ENCODE peak calls at places on chromosomes 3 and 15, in eight cellular contexts. One of them, this sample, is unnamed.

GRCh38 chr3:83226751-83227150 is 1465.3 kb upstream of the GBE1 start:
- DNase-seq in stimulated activated CD4-positive, alpha-beta T cell treated with anti-CD3 and anti-CD28 coated beads, Interleukin-1b, Interleukin-23, amount 100 ng/mL, for 48 hours: no peak
- DNase-seq in esophagus squamous epithelium: no peak
- DNase-seq in endodermal cell: no peak
- DNase-seq in hippocampal formation: no peak
- DNase-seq in GM12892: no peak
- DNase-seq in G401: no peak
- DNase-seq in neural progenitor cell: no peak
- DNase-seq in this sample: no peak

GRCh38 chr3:13103416-13104058 is 30.3 kb upstream of the IQSEC1 start:
- DNase-seq in stimulated activated CD4-positive, alpha-beta T cell treated with anti-CD3 and anti-CD28 coated beads, Interleukin-1b, Interleukin-23, amount 100 ng/mL, for 48 hours: no peak
- DNase-seq in esophagus squamous epithelium: no peak
- DNase-seq in endodermal cell: no peak
- DNase-seq in hippocampal formation: no peak
- DNase-seq in GM12892: no peak
- DNase-seq in G401: no peak
- DNase-seq in neural progenitor cell: no peak
- DNase-seq in this sample: no peak

GRCh38 chr3:59192473-59192872 is 142.6 kb upstream of the CFAP20DC start:
- DNase-seq in stimulated activated CD4-positive, alpha-beta T cell treated with anti-CD3 and anti-CD28 coated beads, Interleukin-1b, Interleukin-23, amount 100 ng/mL, for 48 hours: no peak
- DNase-seq in esophagus squamous epithelium: no peak
- DNase-seq in endodermal cell: no peak
- DNase-seq in hippocampal formation: no peak
- DNase-seq in GM12892: no peak
- DNase-seq in G401: no peak
- DNase-seq in neural progenitor cell: no peak
- DNase-seq in this sample: no peak

GRCh38 chr15:60534546-60534945 is 55.6 kb upstream of the ICE2 start:
- DNase-seq in stimulated activated CD4-positive, alpha-beta T cell treated with anti-CD3 and anti-CD28 coated beads, Interleukin-1b, Interleukin-23, amount 100 ng/mL, for 48 hours: no peak
- DNase-seq in esophagus squamous epithelium: no peak
- DNase-seq in endodermal cell: no peak
- DNase-seq in hippocampal formation: no peak
- DNase-seq in GM12892: no peak
- DNase-seq in G401: no peak
- DNase-seq in neural progenitor cell: no peak
- DNase-seq in this sample: no peak

GRCh38 chr3:159877924-159878323 is 110.7 kb upstream of the IL12A start:
- DNase-seq in stimulated activated CD4-positive, alpha-beta T cell treated with anti-CD3 and anti-CD28 coated beads, Interleukin-1b, Interleukin-23, amount 100 ng/mL, for 48 hours: no peak
- DNase-seq in esophagus squamous epithelium: no peak
- DNase-seq in endodermal cell: no peak
- DNase-seq in hippocampal formation: no peak
- DNase-seq in GM12892: no peak
- DNase-seq in G401: no peak
- DNase-seq in neural progenitor cell: no peak
- DNase-seq in this sample: no peak

GRCh38 chr3:112357888-112358287 is 24.9 kb downstream of the CD200 start:
- DNase-seq in stimulated activated CD4-positive, alpha-beta T cell treated with anti-CD3 and anti-CD28 coated beads, Interleukin-1b, Interleukin-23, amount 100 ng/mL, for 48 hours: peak; percentile 40
- DNase-seq in esophagus squamous epithelium: no peak
- DNase-seq in endodermal cell: no peak
- DNase-seq in hippocampal formation: no peak
- DNase-seq in GM12892: no peak
- DNase-seq in G401: no peak
- DNase-seq in neural progenitor cell: no peak
- DNase-seq in this sample: no peak

GRCh38 chr3:141486416-141486734 is 452 bp upstream of the RASA2 start:
- DNase-seq in stimulated activated CD4-positive, alpha-beta T cell treated with anti-CD3 and anti-CD28 coated beads, Interleukin-1b, Interleukin-23, amount 100 ng/mL, for 48 hours: no peak
- DNase-seq in esophagus squamous epithelium: no peak
- DNase-seq in endodermal cell: no peak
- DNase-seq in hippocampal formation: no peak
- DNase-seq in GM12892: no peak
- DNase-seq in G401: no peak
- DNase-seq in neural progenitor cell: no peak
- DNase-seq in this sample: no peak

GRCh38 chr3:128482857-128483656 is 9.9 kb downstream of the GATA2 start:
- DNase-seq in stimulated activated CD4-positive, alpha-beta T cell treated with anti-CD3 and anti-CD28 coated beads, Interleukin-1b, Interleukin-23, amount 100 ng/mL, for 48 hours: no peak
- DNase-seq in esophagus squamous epithelium: no peak
- DNase-seq in endodermal cell: peak; percentile 68
- DNase-seq in hippocampal formation: no peak
- DNase-seq in GM12892: no peak
- DNase-seq in G401: no peak
- DNase-seq in neural progenitor cell: peak; percentile 71
- DNase-seq in this sample: no peak

GRCh38 chr3:17638351-17638750 is 104.1 kb downstream of the TBC1D5 start:
- DNase-seq in stimulated activated CD4-positive, alpha-beta T cell treated with anti-CD3 and anti-CD28 coated beads, Interleukin-1b, Interleukin-23, amount 100 ng/mL, for 48 hours: no peak
- DNase-seq in esophagus squamous epithelium: no peak
- DNase-seq in endodermal cell: no peak
- DNase-seq in hippocampal formation: no peak
- DNase-seq in GM12892: no peak
- DNase-seq in G401: no peak
- DNase-seq in neural progenitor cell: no peak
- DNase-seq in this sample: no peak

GRCh38 chr3:9916346-9916733 is 558 bp upstream of the IL17RC start:
- DNase-seq in stimulated activated CD4-positive, alpha-beta T cell treated with anti-CD3 and anti-CD28 coated beads, Interleukin-1b, Interleukin-23, amount 100 ng/mL, for 48 hours: no peak
- DNase-seq in esophagus squamous epithelium: no peak
- DNase-seq in endodermal cell: no peak
- DNase-seq in hippocampal formation: no peak
- DNase-seq in GM12892: no peak
- DNase-seq in G401: peak; percentile 36
- DNase-seq in neural progenitor cell: peak; percentile 15
- DNase-seq in this sample: no peak

GRCh38 chr3:53705024-53705750 is 141.0 kb downstream of the CHDH start:
- DNase-seq in stimulated activated CD4-positive, alpha-beta T cell treated with anti-CD3 and anti-CD28 coated beads, Interleukin-1b, Interleukin-23, amount 100 ng/mL, for 48 hours: no peak
- DNase-seq in esophagus squamous epithelium: no peak
- DNase-seq in endodermal cell: peak; percentile 65
- DNase-seq in hippocampal formation: no peak
- DNase-seq in GM12892: no peak
- DNase-seq in G401: no peak
- DNase-seq in neural progenitor cell: no peak
- DNase-seq in this sample: no peak

GRCh38 chr3:156716105-156716862 is 41.9 kb downstream of the TIPARP start:
- DNase-seq in stimulated activated CD4-positive, alpha-beta T cell treated with anti-CD3 and anti-CD28 coated beads, Interleukin-1b, Interleukin-23, amount 100 ng/mL, for 48 hours: no peak
- DNase-seq in esophagus squamous epithelium: no peak
- DNase-seq in endodermal cell: no peak
- DNase-seq in hippocampal formation: no peak
- DNase-seq in GM12892: no peak
- DNase-seq in G401: no peak
- DNase-seq in neural progenitor cell: no peak
- DNase-seq in this sample: no peak

GRCh38 chr15:77243716-77244401 is 172.9 kb upstream of the TSPAN3 start:
- DNase-seq in stimulated activated CD4-positive, alpha-beta T cell treated with anti-CD3 and anti-CD28 coated beads, Interleukin-1b, Interleukin-23, amount 100 ng/mL, for 48 hours: no peak
- DNase-seq in esophagus squamous epithelium: no peak
- DNase-seq in endodermal cell: no peak
- DNase-seq in hippocampal formation: no peak
- DNase-seq in GM12892: no peak
- DNase-seq in G401: no peak
- DNase-seq in neural progenitor cell: no peak
- DNase-seq in this sample: no peak

GRCh38 chr15:101368086-101368780 is 73.2 kb upstream of the SNRPA1 start:
- DNase-seq in stimulated activated CD4-positive, alpha-beta T cell treated with anti-CD3 and anti-CD28 coated beads, Interleukin-1b, Interleukin-23, amount 100 ng/mL, for 48 hours: no peak
- DNase-seq in esophagus squamous epithelium: no peak
- DNase-seq in endodermal cell: no peak
- DNase-seq in hippocampal formation: no peak
- DNase-seq in GM12892: no peak
- DNase-seq in G401: no peak
- DNase-seq in neural progenitor cell: no peak
- DNase-seq in this sample: no peak

GRCh38 chr3:58206406-58207011 is 4.3 kb downstream of the DNASE1L3 start:
- DNase-seq in stimulated activated CD4-positive, alpha-beta T cell treated with anti-CD3 and anti-CD28 coated beads, Interleukin-1b, Interleukin-23, amount 100 ng/mL, for 48 hours: peak; percentile 55
- DNase-seq in esophagus squamous epithelium: no peak
- DNase-seq in endodermal cell: peak; percentile 33
- DNase-seq in hippocampal formation: no peak
- DNase-seq in GM12892: no peak
- DNase-seq in G401: no peak
- DNase-seq in neural progenitor cell: no peak
- DNase-seq in this sample: no peak

GRCh38 chr3:187661267-187661666 is 8.9 kb downstream of the SST start:
- DNase-seq in stimulated activated CD4-positive, alpha-beta T cell treated with anti-CD3 and anti-CD28 coated beads, Interleukin-1b, Interleukin-23, amount 100 ng/mL, for 48 hours: no peak
- DNase-seq in esophagus squamous epithelium: no peak
- DNase-seq in endodermal cell: no peak
- DNase-seq in hippocampal formation: no peak
- DNase-seq in GM12892: no peak
- DNase-seq in G401: no peak
- DNase-seq in neural progenitor cell: no peak
- DNase-seq in this sample: no peak

GRCh38 chr3:47836986-47837385 is 34.0 kb downstream of the DHX30 start:
- DNase-seq in stimulated activated CD4-positive, alpha-beta T cell treated with anti-CD3 and anti-CD28 coated beads, Interleukin-1b, Interleukin-23, amount 100 ng/mL, for 48 hours: no peak
- DNase-seq in esophagus squamous epithelium: no peak
- DNase-seq in endodermal cell: no peak
- DNase-seq in hippocampal formation: peak; percentile 21
- DNase-seq in GM12892: no peak
- DNase-seq in G401: peak; percentile 20
- DNase-seq in neural progenitor cell: no peak
- DNase-seq in this sample: no peak

GRCh38 chr15:82043726-82044372 is 2.0 kb downstream of the MEX3B start:
- DNase-seq in stimulated activated CD4-positive, alpha-beta T cell treated with anti-CD3 and anti-CD28 coated beads, Interleukin-1b, Interleukin-23, amount 100 ng/mL, for 48 hours: no peak
- DNase-seq in esophagus squamous epithelium: no peak
- DNase-seq in endodermal cell: no peak
- DNase-seq in hippocampal formation: no peak
- DNase-seq in GM12892: no peak
- DNase-seq in G401: no peak
- DNase-seq in neural progenitor cell: peak; percentile 54
- DNase-seq in this sample: no peak

GRCh38 chr3:127113571-127113891 is 79.4 kb upstream of the PRR23E start:
- DNase-seq in stimulated activated CD4-positive, alpha-beta T cell treated with anti-CD3 and anti-CD28 coated beads, Interleukin-1b, Interleukin-23, amount 100 ng/mL, for 48 hours: no peak
- DNase-seq in esophagus squamous epithelium: no peak
- DNase-seq in endodermal cell: peak; percentile 17
- DNase-seq in hippocampal formation: no peak
- DNase-seq in GM12892: no peak
- DNase-seq in G401: no peak
- DNase-seq in neural progenitor cell: no peak
- DNase-seq in this sample: no peak

GRCh38 chr15:88913850-88914169 is 631 bp upstream of the MFGE8 start:
- DNase-seq in stimulated activated CD4-positive, alpha-beta T cell treated with anti-CD3 and anti-CD28 coated beads, Interleukin-1b, Interleukin-23, amount 100 ng/mL, for 48 hours: no peak
- DNase-seq in esophagus squamous epithelium: no peak
- DNase-seq in endodermal cell: no peak
- DNase-seq in hippocampal formation: no peak
- DNase-seq in GM12892: no peak
- DNase-seq in G401: no peak
- DNase-seq in neural progenitor cell: no peak
- DNase-seq in this sample: no peak

GRCh38 chr3:32222950-32223349 is 15.5 kb upstream of the CMTM8 start:
- DNase-seq in stimulated activated CD4-positive, alpha-beta T cell treated with anti-CD3 and anti-CD28 coated beads, Interleukin-1b, Interleukin-23, amount 100 ng/mL, for 48 hours: no peak
- DNase-seq in esophagus squamous epithelium: no peak
- DNase-seq in endodermal cell: no peak
- DNase-seq in hippocampal formation: no peak
- DNase-seq in GM12892: no peak
- DNase-seq in G401: no peak
- DNase-seq in neural progenitor cell: no peak
- DNase-seq in this sample: no peak

GRCh38 chr15:42032376-42033213 is 11.8 kb upstream of the PLA2G4E start:
- DNase-seq in stimulated activated CD4-positive, alpha-beta T cell treated with anti-CD3 and anti-CD28 coated beads, Interleukin-1b, Interleukin-23, amount 100 ng/mL, for 48 hours: no peak
- DNase-seq in esophagus squamous epithelium: no peak
- DNase-seq in endodermal cell: no peak
- DNase-seq in hippocampal formation: no peak
- DNase-seq in GM12892: no peak
- DNase-seq in G401: no peak
- DNase-seq in neural progenitor cell: no peak
- DNase-seq in this sample: no peak

GRCh38 chr15:43168192-43169107 is 16.8 kb upstream of the CCNDBP1 start:
- DNase-seq in stimulated activated CD4-positive, alpha-beta T cell treated with anti-CD3 and anti-CD28 coated beads, Interleukin-1b, Interleukin-23, amount 100 ng/mL, for 48 hours: no peak
- DNase-seq in esophagus squamous epithelium: no peak
- DNase-seq in endodermal cell: peak; percentile 36
- DNase-seq in hippocampal formation: no peak
- DNase-seq in GM12892: no peak
- DNase-seq in G401: peak; percentile 74
- DNase-seq in neural progenitor cell: no peak
- DNase-seq in this sample: no peak

GRCh38 chr3:128383316-128384235 is 83.1 kb downstream of the DNAJB8 start:
- DNase-seq in stimulated activated CD4-positive, alpha-beta T cell treated with anti-CD3 and anti-CD28 coated beads, Interleukin-1b, Interleukin-23, amount 100 ng/mL, for 48 hours: peak; percentile 30
- DNase-seq in esophagus squamous epithelium: no peak
- DNase-seq in endodermal cell: no peak
- DNase-seq in hippocampal formation: no peak
- DNase-seq in GM12892: no peak
- DNase-seq in G401: peak; percentile 62
- DNase-seq in neural progenitor cell: no peak
- DNase-seq in this sample: peak; percentile 24

GRCh38 chr15:48021336-48022086 is 99.3 kb upstream of the SLC24A5 start:
- DNase-seq in stimulated activated CD4-positive, alpha-beta T cell treated with anti-CD3 and anti-CD28 coated beads, Interleukin-1b, Interleukin-23, amount 100 ng/mL, for 48 hours: no peak
- DNase-seq in esophagus squamous epithelium: no peak
- DNase-seq in endodermal cell: no peak
- DNase-seq in hippocampal formation: no peak
- DNase-seq in GM12892: no peak
- DNase-seq in G401: no peak
- DNase-seq in neural progenitor cell: no peak
- DNase-seq in this sample: no peak

GRCh38 chr3:191356586-191357439 is 26.5 kb upstream of the UTS2B start:
- DNase-seq in stimulated activated CD4-positive, alpha-beta T cell treated with anti-CD3 and anti-CD28 coated beads, Interleukin-1b, Interleukin-23, amount 100 ng/mL, for 48 hours: no peak
- DNase-seq in esophagus squamous epithelium: no peak
- DNase-seq in endodermal cell: peak; percentile 51
- DNase-seq in hippocampal formation: no peak
- DNase-seq in GM12892: no peak
- DNase-seq in G401: no peak
- DNase-seq in neural progenitor cell: no peak
- DNase-seq in this sample: no peak

GRCh38 chr3:38136272-38136806 is 588 bp downstream of the ACAA1 start:
- DNase-seq in stimulated activated CD4-positive, alpha-beta T cell treated with anti-CD3 and anti-CD28 coated beads, Interleukin-1b, Interleukin-23, amount 100 ng/mL, for 48 hours: no peak
- DNase-seq in esophagus squamous epithelium: no peak
- DNase-seq in endodermal cell: no peak
- DNase-seq in hippocampal formation: no peak
- DNase-seq in GM12892: no peak
- DNase-seq in G401: no peak
- DNase-seq in neural progenitor cell: no peak
- DNase-seq in this sample: no peak

GRCh38 chr15:83838763-83839162 is 184.8 kb downstream of the ADAMTSL3 start:
- DNase-seq in stimulated activated CD4-positive, alpha-beta T cell treated with anti-CD3 and anti-CD28 coated beads, Interleukin-1b, Interleukin-23, amount 100 ng/mL, for 48 hours: no peak
- DNase-seq in esophagus squamous epithelium: no peak
- DNase-seq in endodermal cell: no peak
- DNase-seq in hippocampal formation: no peak
- DNase-seq in GM12892: no peak
- DNase-seq in G401: no peak
- DNase-seq in neural progenitor cell: no peak
- DNase-seq in this sample: no peak

GRCh38 chr15:49428392-49429095 is 5.5 kb downstream of the FGF7 start:
- DNase-seq in stimulated activated CD4-positive, alpha-beta T cell treated with anti-CD3 and anti-CD28 coated beads, Interleukin-1b, Interleukin-23, amount 100 ng/mL, for 48 hours: no peak
- DNase-seq in esophagus squamous epithelium: no peak
- DNase-seq in endodermal cell: no peak
- DNase-seq in hippocampal formation: no peak
- DNase-seq in GM12892: no peak
- DNase-seq in G401: no peak
- DNase-seq in neural progenitor cell: no peak
- DNase-seq in this sample: no peak

GRCh38 chr15:50107591-50108408 is 11.2 kb downstream of the ATP8B4 start:
- DNase-seq in stimulated activated CD4-positive, alpha-beta T cell treated with anti-CD3 and anti-CD28 coated beads, Interleukin-1b, Interleukin-23, amount 100 ng/mL, for 48 hours: peak; percentile 30
- DNase-seq in esophagus squamous epithelium: no peak
- DNase-seq in endodermal cell: no peak
- DNase-seq in hippocampal formation: no peak
- DNase-seq in GM12892: peak; percentile 16
- DNase-seq in G401: no peak
- DNase-seq in neural progenitor cell: no peak
- DNase-seq in this sample: no peak

GRCh38 chr3:52297242-52298146 is 9.9 kb downstream of the GLYCTK start:
- DNase-seq in stimulated activated CD4-positive, alpha-beta T cell treated with anti-CD3 and anti-CD28 coated beads, Interleukin-1b, Interleukin-23, amount 100 ng/mL, for 48 hours: no peak
- DNase-seq in esophagus squamous epithelium: no peak
- DNase-seq in endodermal cell: no peak
- DNase-seq in hippocampal formation: no peak
- DNase-seq in GM12892: no peak
- DNase-seq in G401: no peak
- DNase-seq in neural progenitor cell: no peak
- DNase-seq in this sample: no peak

GRCh38 chr15:63918317-63918672 is 84.5 kb upstream of the HERC1 start:
- DNase-seq in stimulated activated CD4-positive, alpha-beta T cell treated with anti-CD3 and anti-CD28 coated beads, Interleukin-1b, Interleukin-23, amount 100 ng/mL, for 48 hours: no peak
- DNase-seq in esophagus squamous epithelium: no peak
- DNase-seq in endodermal cell: no peak
- DNase-seq in hippocampal formation: no peak
- DNase-seq in GM12892: no peak
- DNase-seq in G401: no peak
- DNase-seq in neural progenitor cell: no peak
- DNase-seq in this sample: no peak

GRCh38 chr15:101429646-101430045 is 59.9 kb downstream of the PCSK6 start:
- DNase-seq in stimulated activated CD4-positive, alpha-beta T cell treated with anti-CD3 and anti-CD28 coated beads, Interleukin-1b, Interleukin-23, amount 100 ng/mL, for 48 hours: no peak
- DNase-seq in esophagus squamous epithelium: no peak
- DNase-seq in endodermal cell: no peak
- DNase-seq in hippocampal formation: no peak
- DNase-seq in GM12892: no peak
- DNase-seq in G401: no peak
- DNase-seq in neural progenitor cell: no peak
- DNase-seq in this sample: no peak

GRCh38 chr3:105402287-105402801 is 35.6 kb downstream of the ALCAM start:
- DNase-seq in stimulated activated CD4-positive, alpha-beta T cell treated with anti-CD3 and anti-CD28 coated beads, Interleukin-1b, Interleukin-23, amount 100 ng/mL, for 48 hours: no peak
- DNase-seq in esophagus squamous epithelium: no peak
- DNase-seq in endodermal cell: peak; percentile 76
- DNase-seq in hippocampal formation: no peak
- DNase-seq in GM12892: no peak
- DNase-seq in G401: no peak
- DNase-seq in neural progenitor cell: peak; percentile 12
- DNase-seq in this sample: no peak

This sample was measured in NCI-H2107.